ENCODE peak calls at places on chromosomes 11 and 22, in ten cellular contexts. B, N, D, Y, X, K, Q, P, U and W are unnamed samples.

GRCh38 chr11:8228206-8228605 is 35.5 kb downstream of the LMO1 start:
- DNase-seq in X (no peak), Y (no peak), Q (no peak), P (no peak), D (no peak), K (no peak), U (no peak), N (no peak), B (no peak), W (no peak)

GRCh38 chr11:121321614-121322243 is 29.2 kb downstream of the SC5D start:
- DNase-seq in Y (peak; percentile 45), Q (no peak), P (peak; percentile 43), U (peak; percentile 53), N (peak; percentile 59), X (peak; percentile 20), B (peak; percentile 23), K (no peak), D (no peak), W (peak; percentile 83)

GRCh38 chr11:2313051-2313951 is 11.5 kb downstream of the TSPAN32 start:
- DNase-seq in K (no peak), X (no peak), Q (no peak), U (no peak), B (no peak), Y (no peak), D (no peak), N (no peak), P (no peak), W (peak; percentile 11)

GRCh38 chr11:57484141-57484710 is 23.9 kb downstream of the RTN4RL2 start:
- DNase-seq in Y (no peak), D (peak; percentile 67), X (no peak), U (no peak), K (no peak), P (no peak), Q (no peak), B (no peak), N (peak; percentile 52), W (peak; percentile 93)

GRCh38 chr22:39530692-39531331 is 1.7 kb downstream of the RPS19BP1 start:
- DNase-seq in Q (no peak), N (peak; percentile 47), K (no peak), Y (no peak), U (peak; percentile 34), X (peak; percentile 61), B (no peak), P (peak; percentile 10), D (no peak), W (peak; percentile 76)

GRCh38 chr11:399731-400211 is 5.8 kb downstream of the PKP3 start:
- DNase-seq in P (no peak), X (no peak), K (no peak), Q (no peak), B (no peak), N (no peak), Y (no peak), D (no peak), U (no peak), W (no peak)

GRCh38 chr22:25402501-25403283 is 161.8 kb upstream of the GRK3 start:
- DNase-seq in B (no peak), P (no peak), D (no peak), X (peak; percentile 56), U (no peak), Y (peak; percentile 52), K (no peak), N (peak; percentile 50), Q (peak; percentile 40), W (no peak)

GRCh38 chr11:32821517-32821916 is 8.2 kb upstream of the PRRG4 start:
- DNase-seq in D (no peak), X (no peak), Y (no peak), U (no peak), P (no peak), N (peak; percentile 74), B (no peak), K (no peak), Q (no peak), W (no peak)

GRCh38 chr22:22835242-22835641 is 52.4 kb upstream of the IGLL5 start:
- DNase-seq in Q (no peak), Y (no peak), K (no peak), N (no peak), X (no peak), B (no peak), U (no peak), P (no peak), D (no peak), W (no peak)

GRCh38 chr22:29031236-29031982 is 30.2 kb downstream of the C22orf31 start:
- DNase-seq in B (no peak), K (peak; percentile 74), N (peak; percentile 95), X (peak; percentile 92), Y (no peak), Q (peak; percentile 66), U (no peak), D (no peak), P (no peak), W (no peak)

GRCh38 chr11:14418801-14419417 is 59.9 kb upstream of the RRAS2 start:
- DNase-seq in U (peak; percentile 33), K (no peak), N (peak; percentile 81), P (no peak), X (no peak), Q (no peak), D (no peak), B (no peak), Y (no peak), W (no peak)

GRCh38 chr11:67697846-67698245 is 23.4 kb upstream of the ALDH3B2 start:
- DNase-seq in Y (no peak), P (no peak), D (no peak), B (no peak), U (no peak), Q (no peak), X (no peak), N (no peak), K (no peak), W (no peak)

GRCh38 chr11:112163875-112164521 is at the start of gene IL18:
- DNase-seq in K (no peak), U (no peak), N (peak; percentile 88), B (no peak), Q (peak; percentile 37), Y (peak; percentile 87), P (no peak), D (no peak), X (no peak), W (peak; percentile 25)

GRCh38 chr22:47417699-47418098 is 655.2 kb downstream of the TBC1D22A start:
- DNase-seq in U (no peak), Y (no peak), B (no peak), K (no peak), N (no peak), X (no peak), Q (no peak), D (no peak), P (no peak), W (no peak)

GRCh38 chr22:40247976-40248375 is 70.3 kb downstream of the TNRC6B start:
- DNase-seq in K (no peak), X (no peak), D (no peak), U (no peak), B (peak; percentile 65), P (no peak), Q (no peak), Y (no peak), N (no peak), W (no peak)